ENCODE peak calls at places on chromosome 3, in nine cellular contexts. O is HEK293T; X is neural crest cell; T is BE2C; Z is CD4-positive, CD25-positive, alpha-beta regulatory T cell; S is RPMI7951; P is neuronal stem cell; A is right cardiac atrium; E is T-cell. F is an unnamed sample.

GRCh38 chr3:197082871-197083270 is 53.3 kb upstream of the MELTF start:
- DNase-seq in O (no peak), X (no peak), T (no peak), Z (no peak), S (no peak), P (no peak), A (no peak), E (no peak), F (no peak)

GRCh38 chr3:107810195-107811071 is 280.4 kb downstream of the CD47 start:
- DNase-seq in O (no peak), X (no peak), T (no peak), Z (no peak), S (peak; percentile 15), P (no peak), A (no peak), E (no peak), F (no peak)

GRCh38 chr3:173737167-173737808 is 339.7 kb downstream of the NLGN1 start:
- DNase-seq in O (no peak), X (no peak), T (no peak), Z (no peak), S (no peak), P (no peak), A (no peak), E (no peak), F (no peak)

GRCh38 chr3:52350981-52351761 is 35.1 kb downstream of the DNAH1 start:
- DNase-seq in O (no peak), X (no peak), T (no peak), Z (no peak), S (no peak), P (no peak), A (peak; percentile 18), E (no peak), F (no peak)

GRCh38 chr3:122003112-122003511 is 18.9 kb downstream of the ILDR1 start:
- DNase-seq in O (no peak), X (no peak), T (no peak), Z (no peak), S (no peak), P (no peak), A (no peak), E (no peak), F (no peak)

GRCh38 chr3:105427332-105427731 is 60.6 kb downstream of the ALCAM start:
- DNase-seq in O (no peak), X (no peak), T (no peak), Z (no peak), S (no peak), P (no peak), A (no peak), E (no peak), F (peak; percentile 37)

GRCh38 chr3:133092676-133093075 is 54.5 kb downstream of the TMEM108 start:
- DNase-seq in O (no peak), X (no peak), T (no peak), Z (no peak), S (peak; percentile 1), P (no peak), A (no peak), E (no peak), F (no peak)

GRCh38 chr3:195818301-195818700 is 6.6 kb upstream of the MUC4 start:
- DNase-seq in O (no peak), X (no peak), T (no peak), Z (no peak), S (no peak), P (no peak), A (peak; percentile 38), E (no peak), F (no peak)

GRCh38 chr3:99808163-99808794 is 9.4 kb upstream of the CMSS1 start:
- DNase-seq in O (peak; percentile 63), X (peak; percentile 63), T (peak; percentile 55), Z (peak; percentile 33), S (peak; percentile 75), P (peak; percentile 60), A (no peak), E (no peak), F (peak; percentile 90)

GRCh38 chr3:49339593-49339946 is 283 bp downstream of the USP4 start:
- DNase-seq in O (peak; percentile 45), X (peak; percentile 40), T (peak; percentile 24), Z (peak; percentile 16), S (no peak), P (no peak), A (peak; percentile 71), E (no peak), F (peak; percentile 79)

GRCh38 chr3:159787191-159787590 is 201.4 kb upstream of the IL12A start:
- DNase-seq in O (no peak), X (no peak), T (no peak), Z (no peak), S (peak; percentile 85), P (no peak), A (no peak), E (no peak), F (peak; percentile 64)

GRCh38 chr3:24060055-24060454 is 115.0 kb downstream of the NR1D2 start:
- DNase-seq in O (no peak), X (no peak), T (no peak), Z (no peak), S (peak; percentile 88), P (no peak), A (no peak), E (no peak), F (peak; percentile 61)

GRCh38 chr3:89264037-89264560 is 156.7 kb downstream of the EPHA3 start:
- DNase-seq in O (no peak), X (no peak), T (no peak), Z (no peak), S (no peak), P (no peak), A (no peak), E (no peak), F (peak; percentile 69)

GRCh38 chr3:182490601-182491485 is 302.5 kb upstream of the ATP11B start:
- DNase-seq in O (no peak), X (no peak), T (peak; percentile 42), Z (no peak), S (peak; percentile 16), P (peak; percentile 41), A (no peak), E (no peak), F (peak; percentile 37)

GRCh38 chr3:17973559-17973906 is 231.1 kb upstream of the TBC1D5 start:
- DNase-seq in O (no peak), X (no peak), T (no peak), Z (no peak), S (no peak), P (no peak), A (no peak), E (no peak), F (peak; percentile 20)

GRCh38 chr3:102979682-102980378 is 545.0 kb downstream of the ZPLD1 start:
- DNase-seq in O (no peak), X (no peak), T (peak; percentile 87), Z (no peak), S (peak; percentile 89), P (no peak), A (peak; percentile 87), E (no peak), F (no peak)

GRCh38 chr3:127959873-127960272 is 44.8 kb downstream of the KBTBD12 start:
- DNase-seq in O (peak; percentile 56), X (peak; percentile 24), T (peak; percentile 39), Z (no peak), S (peak; percentile 48), P (peak; percentile 20), A (no peak), E (no peak), F (peak; percentile 74)

GRCh38 chr3:43212914-43213611 is 73.3 kb upstream of the SNRK start:
- DNase-seq in O (no peak), X (no peak), T (no peak), Z (no peak), S (no peak), P (no peak), A (no peak), E (no peak), F (no peak)

GRCh38 chr3:20837676-20838302 is 651.8 kb upstream of the SGO1 start:
- DNase-seq in O (no peak), X (no peak), T (no peak), Z (no peak), S (no peak), P (no peak), A (no peak), E (no peak), F (no peak)

GRCh38 chr3:59535791-59536221 is 486.0 kb upstream of the CFAP20DC start:
- DNase-seq in O (no peak), X (no peak), T (peak; percentile 18), Z (no peak), S (peak; percentile 54), P (no peak), A (no peak), E (no peak), F (no peak)

GRCh38 chr3:5426094-5426883 is 238.8 kb downstream of the EDEM1 start:
- DNase-seq in O (peak; percentile 72), X (peak; percentile 90), T (peak; percentile 78), Z (no peak), S (peak; percentile 62), P (peak; percentile 82), A (peak; percentile 85), E (peak; percentile 16), F (peak; percentile 91)

GRCh38 chr3:25038907-25039306 is 389.2 kb upstream of the RARB start:
- DNase-seq in O (no peak), X (no peak), T (no peak), Z (no peak), S (no peak), P (no peak), A (no peak), E (no peak), F (no peak)

GRCh38 chr3:65685621-65686020 is 353.1 kb downstream of the MAGI1 start:
- DNase-seq in O (no peak), X (no peak), T (no peak), Z (no peak), S (peak; percentile 28), P (no peak), A (no peak), E (no peak), F (no peak)

GRCh38 chr3:36393563-36393962 is 13.3 kb downstream of the STAC start:
- DNase-seq in O (no peak), X (no peak), T (no peak), Z (no peak), S (no peak), P (no peak), A (no peak), E (no peak), F (no peak)

GRCh38 chr3:111758642-111759041 is 100.4 kb upstream of the PHLDB2 start:
- DNase-seq in O (no peak), X (no peak), T (no peak), Z (no peak), S (peak; percentile 78), P (no peak), A (no peak), E (no peak), F (no peak)

F was measured in mesendoderm.